ENCODE peak calls at places on chromosomes 3 and 15, in six cellular contexts. One of them, this sample, is unnamed.
A peak's percentile ranks its signal among the peaks of the same experiment; 100 is the strongest.

GRCh38 chr3:62761711-62762110 is 113.5 kb downstream of the CADPS start:
- DNase-seq in breast epithelium: no peak
- DNase-seq in aorta: no peak
- DNase-seq in IMR-90: no peak
- DNase-seq in mesendoderm: no peak
- DNase-seq in hepatocyte: no peak
- DNase-seq in this sample: no peak

GRCh38 chr3:111012388-111013248 is 59.0 kb upstream of the NECTIN3 start:
- DNase-seq in hepatocyte: peak; percentile 16
- DNase-seq in mesendoderm: peak; percentile 59
- DNase-seq in IMR-90: no peak
- DNase-seq in breast epithelium: no peak
- DNase-seq in aorta: no peak
- DNase-seq in this sample: no peak

GRCh38 chr15:39255760-39256159 is 325.1 kb upstream of the THBS1 start:
- DNase-seq in breast epithelium: no peak
- DNase-seq in IMR-90: no peak
- DNase-seq in mesendoderm: no peak
- DNase-seq in aorta: no peak
- DNase-seq in hepatocyte: no peak
- DNase-seq in this sample: no peak

GRCh38 chr3:190092250-190092649 is 28.4 kb downstream of the P3H2 start:
- DNase-seq in mesendoderm: no peak
- DNase-seq in breast epithelium: no peak
- DNase-seq in aorta: no peak
- DNase-seq in IMR-90: peak; percentile 91
- DNase-seq in hepatocyte: peak; percentile 19
- DNase-seq in this sample: no peak

GRCh38 chr15:57387644-57388076 is 11.4 kb downstream of the CGNL1 start:
- DNase-seq in aorta: no peak
- DNase-seq in breast epithelium: no peak
- DNase-seq in mesendoderm: no peak
- DNase-seq in IMR-90: no peak
- DNase-seq in hepatocyte: no peak
- DNase-seq in this sample: no peak

GRCh38 chr3:126078866-126079265 is 5.1 kb downstream of the SLC41A3 start:
- DNase-seq in mesendoderm: no peak
- DNase-seq in breast epithelium: no peak
- DNase-seq in hepatocyte: no peak
- DNase-seq in aorta: no peak
- DNase-seq in IMR-90: no peak
- DNase-seq in this sample: no peak

GRCh38 chr3:154885016-154885415 is 195.1 kb upstream of the MME start:
- DNase-seq in hepatocyte: no peak
- DNase-seq in mesendoderm: no peak
- DNase-seq in IMR-90: peak; percentile 89
- DNase-seq in breast epithelium: no peak
- DNase-seq in aorta: no peak
- DNase-seq in this sample: no peak

GRCh38 chr15:56805466-56806146 is 72.3 kb upstream of the ZNF280D start:
- DNase-seq in IMR-90: peak; percentile 87
- DNase-seq in mesendoderm: peak; percentile 88
- DNase-seq in hepatocyte: peak; percentile 14
- DNase-seq in aorta: no peak
- DNase-seq in breast epithelium: no peak
- DNase-seq in this sample: no peak

GRCh38 chr3:156605686-156606605 is 51.0 kb upstream of the SSR3 start:
- DNase-seq in breast epithelium: no peak
- DNase-seq in hepatocyte: peak; percentile 74
- DNase-seq in aorta: peak; percentile 80
- DNase-seq in mesendoderm: peak; percentile 87
- DNase-seq in IMR-90: peak; percentile 69
- DNase-seq in this sample: no peak

GRCh38 chr15:67149859-67150824 is 84.7 kb downstream of the SMAD3 start:
- DNase-seq in hepatocyte: peak; percentile 87
- DNase-seq in IMR-90: peak; percentile 99
- DNase-seq in mesendoderm: peak; percentile 94
- DNase-seq in breast epithelium: no peak
- DNase-seq in aorta: peak; percentile 91
- DNase-seq in this sample: no peak

GRCh38 chr3:184636774-184637316 is 75.0 kb downstream of the MAGEF1 start:
- DNase-seq in IMR-90: peak; percentile 77
- DNase-seq in breast epithelium: peak; percentile 35
- DNase-seq in mesendoderm: peak; percentile 91
- DNase-seq in aorta: no peak
- DNase-seq in hepatocyte: peak; percentile 89
- DNase-seq in this sample: no peak

GRCh38 chr3:86624192-86624591 is 366.8 kb downstream of the VGLL3 start:
- DNase-seq in IMR-90: no peak
- DNase-seq in hepatocyte: no peak
- DNase-seq in aorta: no peak
- DNase-seq in breast epithelium: no peak
- DNase-seq in mesendoderm: no peak
- DNase-seq in this sample: no peak

GRCh38 chr15:40310001-40310959 is 2.5 kb upstream of the PLCB2 start:
- DNase-seq in breast epithelium: no peak
- DNase-seq in aorta: peak; percentile 78
- DNase-seq in IMR-90: peak; percentile 33
- DNase-seq in hepatocyte: peak; percentile 63
- DNase-seq in mesendoderm: peak; percentile 78
- DNase-seq in this sample: no peak

GRCh38 chr3:37701729-37702128 is 160.0 kb upstream of the CTDSPL start:
- DNase-seq in aorta: no peak
- DNase-seq in breast epithelium: no peak
- DNase-seq in mesendoderm: no peak
- DNase-seq in IMR-90: no peak
- DNase-seq in hepatocyte: no peak
- DNase-seq in this sample: no peak

GRCh38 chr15:68642491-68642845 is 63.7 kb downstream of the CORO2B start:
- DNase-seq in mesendoderm: peak; percentile 92
- DNase-seq in breast epithelium: no peak
- DNase-seq in hepatocyte: no peak
- DNase-seq in aorta: no peak
- DNase-seq in IMR-90: peak; percentile 65
- DNase-seq in this sample: no peak

GRCh38 chr3:129486057-129487035 is 42.1 kb upstream of the RHO start:
- DNase-seq in hepatocyte: no peak
- DNase-seq in aorta: no peak
- DNase-seq in IMR-90: peak; percentile 81
- DNase-seq in mesendoderm: peak; percentile 46
- DNase-seq in breast epithelium: no peak
- DNase-seq in this sample: no peak

GRCh38 chr15:81888748-81889479 is 156.9 kb downstream of the MEX3B start:
- DNase-seq in aorta: no peak
- DNase-seq in hepatocyte: peak; percentile 26
- DNase-seq in breast epithelium: no peak
- DNase-seq in mesendoderm: no peak
- DNase-seq in IMR-90: peak; percentile 76
- DNase-seq in this sample: no peak

GRCh38 chr3:10518506-10519150 is 13.2 kb upstream of the ATP2B2 start:
- DNase-seq in aorta: peak; percentile 73
- DNase-seq in IMR-90: peak; percentile 58
- DNase-seq in hepatocyte: no peak
- DNase-seq in breast epithelium: no peak
- DNase-seq in mesendoderm: no peak
- DNase-seq in this sample: no peak

GRCh38 chr15:85164841-85165466 is 183.3 kb downstream of the PDE8A start:
- DNase-seq in mesendoderm: no peak
- DNase-seq in IMR-90: no peak
- DNase-seq in hepatocyte: peak; percentile 43
- DNase-seq in breast epithelium: peak; percentile 37
- DNase-seq in aorta: no peak
- DNase-seq in this sample: no peak

GRCh38 chr15:64044315-64045105 is 1.8 kb downstream of the DAPK2 start:
- DNase-seq in breast epithelium: no peak
- DNase-seq in IMR-90: no peak
- DNase-seq in aorta: no peak
- DNase-seq in mesendoderm: no peak
- DNase-seq in hepatocyte: no peak
- DNase-seq in this sample: no peak

GRCh38 chr15:90648137-90649070 is 68.7 kb upstream of the BLM start:
- DNase-seq in mesendoderm: peak; percentile 83
- DNase-seq in aorta: peak; percentile 81
- DNase-seq in IMR-90: peak; percentile 69
- DNase-seq in hepatocyte: peak; percentile 83
- DNase-seq in breast epithelium: peak; percentile 66
- DNase-seq in this sample: peak; percentile 19

GRCh38 chr15:80695911-80696651 is 971 bp downstream of the ABHD17C start:
- DNase-seq in breast epithelium: peak; percentile 20
- DNase-seq in mesendoderm: peak; percentile 23
- DNase-seq in IMR-90: no peak
- DNase-seq in hepatocyte: peak; percentile 28
- DNase-seq in aorta: no peak
- DNase-seq in this sample: no peak

GRCh38 chr15:99580061-99580460 is 14.3 kb downstream of the MEF2A start:
- DNase-seq in breast epithelium: no peak
- DNase-seq in aorta: no peak
- DNase-seq in hepatocyte: no peak
- DNase-seq in IMR-90: no peak
- DNase-seq in mesendoderm: peak; percentile 53
- DNase-seq in this sample: no peak

GRCh38 chr15:74958908-74959642 is 2.5 kb upstream of the RPP25 start:
- DNase-seq in mesendoderm: peak; percentile 79
- DNase-seq in breast epithelium: no peak
- DNase-seq in aorta: no peak
- DNase-seq in hepatocyte: no peak
- DNase-seq in IMR-90: no peak
- DNase-seq in this sample: no peak
- H3K27me3 ChIP-seq in mesendoderm: peaks cover 24% of the 10 kb centered on the region
- H3K27me3 ChIP-seq in breast epithelium: no peaks in the 10 kb centered on the region
- H3K27me3 ChIP-seq in aorta: no peaks in the 10 kb centered on the region
- H3K27me3 ChIP-seq in hepatocyte: peaks cover 55% of the 10 kb centered on the region
- H3K27me3 ChIP-seq in IMR-90: peaks cover 53% of the 10 kb centered on the region
- H3K27me3 ChIP-seq in this sample: no peaks in the 10 kb centered on the region

DNA sequence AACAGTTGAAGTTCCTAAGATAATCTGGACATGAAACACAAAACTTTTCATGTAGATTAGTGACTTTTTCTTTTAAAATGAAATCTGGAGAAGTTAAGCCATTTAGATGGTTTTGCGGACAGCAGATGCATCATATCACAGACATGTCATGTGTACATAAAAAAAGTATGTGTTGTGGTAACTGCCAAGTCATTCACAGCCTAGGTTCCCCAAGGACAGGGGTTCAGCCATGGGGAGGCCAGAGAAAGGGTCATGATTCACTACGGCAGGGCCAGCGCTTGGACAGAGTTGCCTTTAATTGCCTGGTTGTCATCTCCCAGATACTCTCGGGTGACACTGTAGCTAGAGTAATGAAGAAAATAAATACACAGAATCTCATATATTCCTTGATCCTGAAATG is 163.2 kb downstream of the PDZRN3 start:
- DNase-seq in IMR-90: peak; percentile 72
- DNase-seq in mesendoderm: no peak
- DNase-seq in breast epithelium: no peak
- DNase-seq in hepatocyte: no peak
- DNase-seq in aorta: no peak
- DNase-seq in this sample: no peak
- H3K4me3 ChIP-seq in IMR-90: no peak overlapping the region
- H3K4me3 ChIP-seq in mesendoderm: no peak overlapping the region
- H3K4me3 ChIP-seq in breast epithelium: no peak overlapping the region
- H3K4me3 ChIP-seq in hepatocyte: no peak overlapping the region
- H3K4me3 ChIP-seq in aorta: no peak overlapping the region
- H3K4me3 ChIP-seq in this sample: no peak overlapping the region

GRCh38 chr15:100732359-100733055 is 130.1 kb downstream of the ASB7 start:
- DNase-seq in breast epithelium: peak; percentile 82
- DNase-seq in hepatocyte: no peak
- DNase-seq in mesendoderm: no peak
- DNase-seq in aorta: peak; percentile 60
- DNase-seq in IMR-90: peak; percentile 24
- DNase-seq in this sample: no peak
- H3K4me1 ChIP-seq in breast epithelium: peaks cover 10% of the 10 kb centered on the region
- H3K4me1 ChIP-seq in hepatocyte: peaks cover 17% of the 10 kb centered on the region
- H3K4me1 ChIP-seq in mesendoderm: no peaks in the 10 kb centered on the region
- H3K4me1 ChIP-seq in aorta: peaks cover 2% of the 10 kb centered on the region
- H3K4me1 ChIP-seq in IMR-90: peaks cover 16% of the 10 kb centered on the region
- H3K4me1 ChIP-seq in this sample: peaks cover 17% of the 10 kb centered on the region

DNA sequence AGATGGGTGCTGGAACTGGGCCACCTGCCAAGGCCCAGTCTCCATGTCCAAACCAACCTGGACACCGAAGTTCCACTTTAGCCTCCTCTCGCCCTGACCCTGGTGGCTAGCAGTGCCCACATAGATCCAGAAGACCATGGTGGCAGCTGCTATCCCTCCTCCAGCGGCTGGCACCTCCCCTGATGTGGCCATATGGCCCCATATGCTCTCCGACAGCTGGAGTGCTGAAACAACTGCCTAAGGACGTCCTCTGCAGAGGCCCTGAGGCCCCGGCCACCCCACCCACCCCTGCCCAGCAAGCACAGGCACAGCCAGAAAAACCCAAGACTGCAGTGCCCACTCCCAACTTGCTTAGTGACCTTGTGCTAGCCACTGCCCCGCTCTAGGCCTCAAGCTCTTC is 182.3 kb upstream of the LINGO1 start:
- DNase-seq in IMR-90: no peak
- DNase-seq in mesendoderm: no peak
- DNase-seq in hepatocyte: no peak
- DNase-seq in aorta: no peak
- DNase-seq in breast epithelium: no peak
- DNase-seq in this sample: no peak
- H3K27me3 ChIP-seq in IMR-90: peaks cover 58% of the 10 kb centered on the region
- H3K27me3 ChIP-seq in mesendoderm: peaks cover 17% of the 10 kb centered on the region
- H3K27me3 ChIP-seq in hepatocyte: peaks cover 26% of the 10 kb centered on the region
- H3K27me3 ChIP-seq in aorta: no peaks in the 10 kb centered on the region
- H3K27me3 ChIP-seq in breast epithelium: peaks cover 7% of the 10 kb centered on the region
- H3K27me3 ChIP-seq in this sample: peaks cover 12% of the 10 kb centered on the region

This sample was measured in esophagus squamous epithelium.